ENCODE peak calls at places on chromosomes 13 and 19, in nine cellular contexts. O is upper lobe of right lung, P is lower lobe of right lung, V is ascending aorta, B is psoas muscle, F is GM23338, M is bronchial epithelial cell, L is astrocyte of the cerebellum, S is K562. Q is an unnamed sample.

GRCh38 chr13:95535243-95535642 is 17.3 kb upstream of the CLDN10 start:
- DNase-seq in S (peak; percentile 30), O (no peak), B (no peak), M (peak; percentile 99), L (peak; percentile 58), F (no peak), P (no peak), V (no peak), Q (peak; percentile 5)

GRCh38 chr13:65600702-65601101 is 1629.4 kb downstream of the PCDH9 start:
- DNase-seq in S (no peak), B (no peak), L (no peak), M (no peak), V (no peak), F (no peak), O (no peak), P (no peak), Q (no peak)

GRCh38 chr13:74202129-74202528 is 67.9 kb upstream of the KLF12 start:
- DNase-seq in O (no peak), V (no peak), S (no peak), F (no peak), P (no peak), L (no peak), B (no peak), M (no peak), Q (no peak)

GRCh38 chr13:25756916-25757315 is 294.9 kb downstream of the SHISA2 start:
- DNase-seq in B (no peak), P (no peak), M (no peak), V (no peak), L (no peak), F (peak; percentile 47), O (no peak), S (no peak), Q (no peak)

GRCh38 chr19:5991244-5991838 is 13.4 kb upstream of the RANBP3 start:
- DNase-seq in B (no peak), O (no peak), M (no peak), S (peak; percentile 45), F (no peak), P (no peak), L (no peak), V (no peak), Q (no peak)

GRCh38 chr13:113022391-113023216 is 53.6 kb downstream of the MCF2L start:
- DNase-seq in M (peak; percentile 21), S (no peak), F (peak; percentile 65), L (no peak), O (no peak), B (no peak), V (no peak), P (no peak), Q (no peak)

GRCh38 chr19:2244122-2244411 is 5.1 kb upstream of the AMH start:
- DNase-seq in P (no peak), O (no peak), L (no peak), B (no peak), V (no peak), M (no peak), S (no peak), F (no peak), Q (no peak)

GRCh38 chr13:107276936-107277335 is 709.0 kb upstream of the ARGLU1 start:
- DNase-seq in L (no peak), M (no peak), O (no peak), V (no peak), F (no peak), B (no peak), P (no peak), S (no peak), Q (no peak)

GRCh38 chr13:40102854-40103253 is 447.4 kb downstream of the COG6 start:
- DNase-seq in F (no peak), S (peak; percentile 26), M (peak; percentile 99), B (no peak), O (no peak), V (no peak), P (no peak), L (no peak), Q (peak; percentile 56)

GRCh38 chr13:97231118-97231831 is 9.1 kb downstream of the MBNL2 start:
- DNase-seq in L (no peak), F (no peak), M (peak; percentile 64), V (no peak), S (no peak), B (no peak), O (no peak), P (no peak), Q (no peak)

GRCh38 chr19:40718774-40719391 is 2.0 kb downstream of the ITPKC start:
- DNase-seq in S (peak; percentile 71), B (peak; percentile 75), F (peak; percentile 54), L (no peak), M (peak; percentile 92), V (no peak), O (peak; percentile 94), P (peak; percentile 91), Q (no peak)

GRCh38 chr13:78183737-78184136 is 265.1 kb upstream of the EDNRB start:
- DNase-seq in O (no peak), B (no peak), P (no peak), V (no peak), F (no peak), M (no peak), S (no peak), L (no peak), Q (no peak)

GRCh38 chr19:18391509-18392075 is 5.6 kb downstream of the GDF15 start:
- DNase-seq in O (no peak), F (no peak), L (no peak), S (no peak), V (no peak), M (no peak), B (no peak), P (no peak), Q (no peak)

GRCh38 chr19:18392936-18393335 is 4.5 kb downstream of the LRRC25 start:
- DNase-seq in M (no peak), P (no peak), B (no peak), O (no peak), F (no peak), V (no peak), L (no peak), S (no peak), Q (no peak)

GRCh38 chr19:18396471-18397241 is 766 bp downstream of the LRRC25 start:
- DNase-seq in V (no peak), B (no peak), M (no peak), F (no peak), L (no peak), P (no peak), O (no peak), S (no peak), Q (no peak)

GRCh38 chr19:18392417-18392816 is 5.0 kb downstream of the LRRC25 start:
- DNase-seq in O (peak; percentile 80), M (no peak), P (peak; percentile 82), V (no peak), F (no peak), L (no peak), B (no peak), S (peak; percentile 65), Q (no peak)

DNA sequence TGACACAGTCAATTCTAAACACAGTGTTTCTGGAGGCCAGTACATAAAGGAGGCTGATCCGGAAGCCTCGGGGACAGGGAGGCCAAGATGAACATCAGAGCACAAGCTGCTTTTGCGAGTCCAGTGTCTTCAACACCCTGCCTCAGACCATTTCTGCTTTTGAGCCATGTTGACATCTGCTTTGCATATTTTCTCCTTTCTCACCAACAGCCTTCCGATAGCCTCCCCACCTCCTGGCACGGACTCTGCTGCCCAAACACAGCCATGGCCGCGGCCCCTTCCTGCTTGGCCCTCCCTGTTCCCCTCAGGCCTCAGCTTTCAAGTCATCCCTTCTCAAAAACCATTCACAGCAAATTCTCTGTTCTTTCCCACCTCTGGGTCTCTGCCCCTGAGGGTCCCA is 3.6 kb downstream of the LRRC25 start:
- DNase-seq in S (no peak), B (no peak), P (peak; percentile 78), M (no peak), F (no peak), L (no peak), O (no peak), V (no peak), Q (no peak)
- H3K4me3 ChIP-seq in S (no peak overlapping the region), B (peak overlapping the region; percentile 25), P (peak overlapping the region; percentile 38), M (no peak overlapping the region), F (no peak overlapping the region), L (no peak overlapping the region), O (peak overlapping the region; percentile 32), V (no peak overlapping the region), Q (no peak overlapping the region)

GRCh38 chr13:29564828-29565227 is 30.7 kb downstream of the SLC7A1 start:
- DNase-seq in O (no peak), F (no peak), B (no peak), L (no peak), V (no peak), P (no peak), M (no peak), S (no peak), Q (no peak)
- TF ChIP-seq CTCF in O (no peak), F (no peak), B (no peak), L (peak; percentile 20), V (no peak), P (no peak), M (no peak), S (no peak), Q (peak; percentile 15)

DNA sequence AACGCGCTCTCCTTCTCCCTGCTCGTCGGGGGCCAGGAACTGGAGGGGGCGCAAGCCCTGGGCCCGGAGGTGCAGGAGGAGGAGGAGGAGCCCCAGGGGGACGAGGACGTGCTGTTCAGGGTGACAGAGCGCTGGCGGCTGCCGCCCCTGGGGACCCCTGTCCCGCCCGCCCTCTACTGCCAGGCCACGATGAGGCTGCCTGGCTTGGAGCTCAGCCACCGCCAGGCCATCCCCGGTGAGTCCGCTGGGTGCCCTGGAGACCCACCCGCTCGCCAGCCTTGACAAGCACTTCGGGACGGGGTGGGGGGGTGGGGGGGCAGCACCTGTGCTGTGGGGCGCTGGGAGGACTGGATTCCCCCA is 2.3 kb downstream of the MADCAM1 start:
- DNase-seq in P (no peak), M (no peak), B (peak; percentile 4), F (no peak), V (no peak), O (no peak), S (no peak), L (no peak), Q (no peak)
- H3K4me3 ChIP-seq in P (no peak overlapping the region), M (no peak overlapping the region), B (no peak overlapping the region), F (peak overlapping the region; percentile 64), V (no peak overlapping the region), O (no peak overlapping the region), S (no peak overlapping the region), L (no peak overlapping the region), Q (no peak overlapping the region)

GRCh38 chr19:39413903-39414608 is 1.6 kb downstream of the PLEKHG2 start:
- DNase-seq in O (peak; percentile 71), M (no peak), P (no peak), S (peak; percentile 48), L (no peak), V (no peak), B (no peak), F (peak; percentile 49), Q (no peak)
- TF ChIP-seq CTCF in O (peak; percentile 22), M (peak; percentile 17), P (peak; percentile 18), S (peak; percentile 48), L (no peak), V (no peak), B (no peak), F (peak; percentile 49), Q (peak; percentile 43)

GRCh38 chr13:114142640-114143490 is 10.4 kb upstream of the RASA3 start:
- DNase-seq in F (no peak), M (peak; percentile 82), O (peak; percentile 77), P (peak; percentile 70), L (no peak), B (no peak), V (no peak), S (no peak), Q (no peak)
- H3K4me3 ChIP-seq in F (no peak overlapping the region), M (no peak overlapping the region), O (no peak overlapping the region), P (no peak overlapping the region), L (no peak overlapping the region), B (no peak overlapping the region), V (no peak overlapping the region), S (no peak overlapping the region), Q (no peak overlapping the region)